ENCODE peak calls at places on chromosomes 3 and 15, in six cellular contexts. H is progenitor cell of endocrine pancreas, L is psoas muscle, V is adrenal gland, F is glutamatergic neuron, C is NB4. E is an unnamed sample.

GRCh38 chr3:7172996-7173395 is 312.1 kb downstream of the GRM7 start:
- DNase-seq in F (no peak), C (no peak), L (no peak), V (no peak), H (no peak), E (no peak)

GRCh38 chr3:188584162-188584529 is 430.2 kb downstream of the LPP start:
- DNase-seq in F (no peak), C (no peak), L (no peak), H (no peak), V (no peak), E (no peak)

GRCh38 chr3:8954938-8955763 is 8.1 kb downstream of the RAD18 start:
- DNase-seq in F (no peak), V (no peak), C (peak), L (no peak), H (no peak), E (no peak)

GRCh38 chr15:69758291-69758771 is 305.7 kb downstream of the RPLP1 start:
- DNase-seq in F (no peak), L (no peak), H (no peak), C (no peak), V (no peak), E (no peak)

GRCh38 chr15:65660927-65661326 is 39.2 kb downstream of the SLC24A1 start:
- DNase-seq in C (peak), L (no peak), F (no peak), V (no peak), H (no peak), E (no peak)

GRCh38 chr15:57384024-57384423 is 7.7 kb downstream of the CGNL1 start:
- DNase-seq in H (no peak), V (peak), L (no peak), C (no peak), F (no peak), E (no peak)

GRCh38 chr15:31341501-31342195 is 15.0 kb downstream of the KLF13 start:
- DNase-seq in C (no peak), L (no peak), H (no peak), F (no peak), V (no peak), E (no peak)

GRCh38 chr3:51389423-51390183 is 1.5 kb upstream of the RBM15B start:
- DNase-seq in F (peak), V (peak), L (peak), H (no peak), C (peak), E (no peak)

GRCh38 chr3:35946121-35946856 is 307.0 kb downstream of the ARPP21 start:
- DNase-seq in C (peak), L (no peak), V (no peak), H (no peak), F (no peak), E (no peak)

GRCh38 chr3:21839181-21839580 is 88.2 kb upstream of the ZNF385D start:
- DNase-seq in L (no peak), V (no peak), F (no peak), C (no peak), H (no peak), E (no peak)

GRCh38 chr3:126131881-126132750 is 48.2 kb upstream of the SLC41A3 start:
- DNase-seq in L (peak), H (no peak), V (peak), C (no peak), F (peak), E (peak)

GRCh38 chr15:49468440-49468839 is 45.4 kb downstream of the FGF7 start:
- DNase-seq in L (no peak), F (no peak), C (no peak), V (no peak), H (no peak), E (no peak)

GRCh38 chr15:100665570-100665969 is 63.2 kb downstream of the ASB7 start:
- DNase-seq in H (no peak), F (no peak), C (no peak), V (no peak), L (no peak), E (no peak)

GRCh38 chr3:108469126-108469525 is 41.3 kb downstream of the MYH15 start:
- DNase-seq in V (no peak), C (no peak), F (no peak), H (no peak), L (no peak), E (no peak)

GRCh38 chr3:64554086-64554920 is 133.5 kb downstream of the ADAMTS9 start:
- DNase-seq in H (no peak), C (no peak), L (no peak), V (no peak), F (no peak), E (no peak)

GRCh38 chr3:171788546-171789351 is 21.5 kb downstream of the PLD1 start:
- DNase-seq in F (no peak), V (no peak), C (peak), H (no peak), L (no peak), E (no peak)

GRCh38 chr3:114827495-114827894 is 319.6 kb downstream of the ZBTB20 start:
- DNase-seq in H (no peak), L (no peak), V (no peak), C (peak), F (no peak), E (no peak)

GRCh38 chr15:70200003-70200410 is 102.3 kb upstream of the TLE3 start:
- DNase-seq in L (no peak), C (no peak), V (no peak), H (no peak), F (no peak), E (no peak)

GRCh38 chr3:77539677-77540076 is 499.8 kb downstream of the ROBO2 start:
- DNase-seq in H (no peak), F (no peak), L (no peak), C (no peak), V (no peak), E (no peak)

GRCh38 chr15:70234256-70234965 is 136.7 kb upstream of the TLE3 start:
- DNase-seq in H (no peak), C (no peak), F (no peak), V (no peak), L (no peak), E (no peak)

GRCh38 chr3:50304601-50305000 is 1.2 kb upstream of the HYAL1 start:
- DNase-seq in F (no peak), H (no peak), V (no peak), C (no peak), L (no peak), E (no peak)

GRCh38 chr15:100234158-100235029 is 107.4 kb downstream of the ADAMTS17 start:
- DNase-seq in C (no peak), H (no peak), F (peak), L (peak), V (no peak), E (no peak)

DNA sequence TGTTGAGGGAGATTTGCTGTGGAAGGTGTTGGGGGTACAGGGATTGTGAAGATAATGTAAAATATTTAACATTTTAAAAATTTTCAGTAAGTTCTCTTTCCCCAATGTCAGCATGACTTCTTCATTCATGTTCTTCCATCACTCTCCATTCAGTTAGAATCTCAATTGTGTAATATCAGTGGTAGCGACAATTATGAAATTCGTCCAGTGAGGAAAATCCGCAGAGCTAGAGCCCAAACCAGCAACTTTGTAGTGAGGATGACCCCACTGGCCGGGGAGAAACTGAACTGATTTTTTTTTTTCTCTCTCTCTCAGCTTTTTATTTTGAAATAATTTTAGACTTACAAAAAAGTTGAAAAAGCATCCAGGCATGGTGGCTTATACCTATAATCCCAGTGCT is 171.7 kb downstream of the PGPEP1L start:
- DNase-seq in V (no peak), F (no peak), C (peak), L (no peak), H (no peak), E (no peak)
- TF ChIP-seq CTCF in V (no peak), F (no peak), C (no peak), L (no peak), H (no peak), E (no peak)

GRCh38 chr3:65588884-65589283 is 449.8 kb downstream of the MAGI1 start:
- DNase-seq in F (no peak), C (no peak), L (no peak), H (no peak), V (no peak), E (no peak)
- TF ChIP-seq CTCF in F (no peak), C (no peak), L (no peak), H (no peak), V (no peak), E (no peak)

GRCh38 chr3:38141952-38142273 is 3.5 kb downstream of the MYD88 start:
- DNase-seq in F (no peak), C (no peak), V (no peak), H (no peak), L (no peak), E (no peak)

GRCh38 chr3:38139652-38140051 is 1.2 kb downstream of the MYD88 start:
- DNase-seq in V (no peak), C (no peak), F (no peak), L (no peak), H (no peak), E (no peak)

GRCh38 chr3:38139191-38139590 is 730 bp downstream of the MYD88 start:
- DNase-seq in V (no peak), C (no peak), L (no peak), H (no peak), F (no peak), E (no peak)

GRCh38 chr3:38141173-38141951 is 2.9 kb downstream of the MYD88 start:
- DNase-seq in V (no peak), C (no peak), F (no peak), L (no peak), H (no peak), E (no peak)

GRCh38 chr3:38140326-38141172 is 2.1 kb downstream of the MYD88 start:
- DNase-seq in C (no peak), H (no peak), L (no peak), V (no peak), F (no peak), E (no peak)
- TF ChIP-seq CTCF in C (no peak), H (no peak), L (no peak), V (no peak), F (no peak), E (no peak)

GRCh38 chr3:66196633-66197032 is 24.2 kb upstream of the SLC25A26 start:
- DNase-seq in V (no peak), L (no peak), H (no peak), F (no peak), C (no peak), E (no peak)
- TF ChIP-seq CTCF in V (no peak), L (peak), H (peak), F (peak), C (no peak), E (peak)

GRCh38 chr3:29912600-29913288 is 631.9 kb downstream of the RBMS3 start:
- DNase-seq in H (no peak), C (no peak), V (no peak), F (no peak), L (no peak), E (no peak)
- TF ChIP-seq CTCF in H (no peak), C (no peak), V (no peak), F (no peak), L (no peak), E (no peak)

DNA sequence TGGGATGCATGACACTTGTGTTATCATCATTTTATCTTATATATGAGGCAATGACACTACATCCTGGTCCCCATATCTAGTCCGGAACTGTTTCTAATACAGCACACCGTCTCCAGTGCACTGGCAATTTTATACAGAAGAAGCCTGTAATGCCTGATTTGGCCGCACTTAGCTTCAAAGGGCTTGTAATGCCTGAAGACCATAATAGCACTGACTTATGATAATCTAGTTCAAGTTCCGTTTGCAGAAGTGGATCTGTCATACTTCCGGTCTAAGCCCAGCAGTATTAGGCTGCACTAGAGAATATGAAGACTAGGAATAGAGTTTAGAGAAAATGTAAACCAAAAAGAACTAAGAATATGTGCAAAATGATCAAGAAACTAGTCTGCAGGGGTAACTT is 1.3 kb downstream of the BNIP2 start:
- DNase-seq in F (no peak), C (peak), H (no peak), V (no peak), L (no peak), E (no peak)
- TF ChIP-seq CTCF in F (no peak), C (no peak), H (no peak), V (no peak), L (no peak), E (no peak)

E was measured in chondrocyte.